ENCODE peak calls at places on chromosomes 4 and X, in ten cellular contexts. H is A549, R is right atrium auricular region, T is sigmoid colon, X is testis, S is fibroblast of lung, O is WERI-Rb-1, I is heart right ventricle, P is hepatocyte, F is cardiac muscle cell. D is an unnamed sample.

GRCh38 chr4:189206953-189207352 is 733.7 kb upstream of the FRG1 start:
- DNase-seq in S (peak), T (no peak), I (no peak), H (no peak), X (peak), O (no peak), P (no peak), R (no peak), F (no peak), D (no peak)

GRCh38 chr4:151561551-151562256 is 152.7 kb downstream of the FHIP1A start:
- DNase-seq in T (no peak), H (no peak), F (no peak), O (no peak), S (peak), P (no peak), R (no peak), X (no peak), I (no peak), D (no peak)

GRCh38 chrX:74890676-74891430 is 34.4 kb downstream of the NEXMIF start:
- DNase-seq in H (no peak), T (no peak), O (no peak), I (no peak), R (no peak), X (no peak), P (no peak), F (no peak), S (no peak), D (no peak)

GRCh38 chrX:46713672-46714487 is 45.0 kb downstream of the SLC9A7 start:
- DNase-seq in R (no peak), X (no peak), F (no peak), P (no peak), I (no peak), O (no peak), H (no peak), S (no peak), T (no peak), D (no peak)

GRCh38 chr4:112214397-112215264 is 17.0 kb upstream of the AP1AR start:
- DNase-seq in S (peak), R (no peak), P (peak), X (no peak), T (no peak), I (no peak), F (peak), O (no peak), H (peak), D (no peak)

GRCh38 chr4:86595426-86595805 is 1.3 kb downstream of the PTPN13 start:
- DNase-seq in F (peak), R (no peak), P (peak), X (peak), S (no peak), T (no peak), O (peak), I (no peak), H (no peak), D (no peak)

GRCh38 chr4:48227662-48228061 is 42.0 kb downstream of the TEC start:
- DNase-seq in P (no peak), F (no peak), I (no peak), S (no peak), O (no peak), T (no peak), X (no peak), H (no peak), R (no peak), D (no peak)

GRCh38 chr4:182478475-182478874 is 235.3 kb downstream of the TENM3 start:
- DNase-seq in O (no peak), T (no peak), P (peak), H (peak), X (no peak), R (no peak), F (peak), S (peak), I (no peak), D (no peak)

GRCh38 chr4:113958766-113959540 is 20.5 kb downstream of the ARSJ start:
- DNase-seq in I (no peak), P (peak), O (no peak), X (no peak), F (no peak), T (no peak), R (no peak), H (peak), S (peak), D (no peak)

GRCh38 chr4:140993969-140994459 is 139.3 kb downstream of the RNF150 start:
- DNase-seq in H (no peak), S (no peak), P (no peak), F (no peak), R (no peak), I (no peak), X (no peak), O (no peak), T (no peak), D (no peak)

GRCh38 chr4:17528526-17529165 is 13.7 kb downstream of the CLRN2 start:
- DNase-seq in X (no peak), S (no peak), H (no peak), I (no peak), F (no peak), O (no peak), R (no peak), P (no peak), T (no peak), D (no peak)

GRCh38 chr4:2834001-2834921 is 9.4 kb upstream of the ADD1 start:
- DNase-seq in T (peak), F (no peak), I (no peak), R (no peak), P (peak), X (no peak), S (no peak), O (no peak), H (no peak), D (no peak)

GRCh38 chrX:36957425-36958328 is 50.5 kb upstream of the FAM47C start:
- DNase-seq in X (no peak), S (no peak), O (no peak), R (no peak), F (peak), H (peak), P (peak), I (no peak), T (no peak), D (no peak)

GRCh38 chr4:173448103-173448502 is 49.2 kb upstream of the SCRG1 start:
- DNase-seq in P (no peak), F (no peak), R (no peak), X (peak), S (peak), I (no peak), T (peak), H (no peak), O (peak), D (no peak)

GRCh38 chrX:119488749-119489148 is 20.5 kb downstream of the SLC25A5 start:
- DNase-seq in T (peak), H (peak), I (peak), F (peak), X (peak), R (no peak), S (peak), P (peak), O (peak), D (no peak)

GRCh38 chr4:173990879-173991231 is 292.6 kb downstream of the FBXO8 start:
- DNase-seq in I (peak), F (peak), T (peak), O (peak), P (peak), S (peak), X (peak), R (peak), H (no peak), D (no peak)

GRCh38 chrX:20527458-20528099 is 260.9 kb upstream of the RPS6KA3 start:
- DNase-seq in I (peak), H (peak), S (peak), X (no peak), F (peak), T (no peak), P (peak), O (no peak), R (no peak), D (no peak)

GRCh38 chr4:15920723-15921591 is 17.6 kb downstream of the FGFBP1 start:
- DNase-seq in P (peak), I (no peak), H (peak), F (peak), O (no peak), R (peak), T (no peak), S (peak), X (no peak), D (no peak)

GRCh38 chr4:162954976-162955375 is 211.7 kb downstream of the NAF1 start:
- DNase-seq in H (no peak), F (no peak), T (no peak), I (no peak), R (no peak), S (no peak), O (no peak), X (no peak), P (no peak), D (no peak)

GRCh38 chr4:107902715-107903114 is 28.6 kb upstream of the CYP2U1 start:
- DNase-seq in F (no peak), H (no peak), X (no peak), O (no peak), S (no peak), R (no peak), P (no peak), I (no peak), T (no peak), D (no peak)

GRCh38 chr4:76856183-76856969 is 41.6 kb downstream of the SOWAHB start:
- DNase-seq in I (no peak), F (peak), T (no peak), P (peak), H (peak), R (no peak), O (no peak), S (peak), X (no peak), D (no peak)

GRCh38 chrX:48468247-48468671 is 1.8 kb downstream of the SLC38A5 start:
- DNase-seq in P (no peak), O (peak), X (no peak), F (no peak), R (no peak), I (no peak), S (no peak), T (peak), H (no peak), D (no peak)
- H3K27ac ChIP-seq in P (no peak), O (peak), X (no peak), F (no peak), R (no peak), I (no peak), S (no peak), T (no peak), H (no peak), D (no peak)

DNA sequence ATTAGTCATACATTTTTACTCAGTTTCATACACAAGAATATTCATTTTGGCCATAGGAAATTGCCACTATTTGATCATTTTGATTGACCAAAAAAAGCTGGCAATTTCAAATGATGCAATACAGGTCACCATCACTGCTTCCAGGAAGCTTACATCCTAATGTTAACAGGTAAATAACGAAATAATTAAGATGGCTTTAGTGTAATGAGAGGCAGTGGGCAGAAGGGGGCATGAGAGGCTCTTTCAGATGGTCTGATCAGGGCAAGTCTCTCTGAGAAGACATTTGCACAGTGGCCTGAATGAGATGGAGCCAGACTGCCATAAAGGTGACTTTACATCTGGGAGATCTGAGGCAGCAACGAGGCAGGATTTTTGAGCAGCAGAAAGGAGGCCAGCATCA is 170.7 kb downstream of the SLIT2 start:
- DNase-seq in P (peak), F (peak), I (peak), O (peak), T (peak), S (peak), H (peak), X (peak), R (no peak), D (no peak)
- TF ChIP-seq CTCF in P (peak), F (peak), I (peak), O (peak), T (peak), S (peak), H (peak), X (peak), R (peak), D (no peak)

GRCh38 chr4:27360651-27361347 is 500.2 kb downstream of the STIM2 start:
- DNase-seq in I (peak), R (no peak), F (no peak), X (no peak), H (no peak), O (no peak), T (peak), P (peak), S (no peak), D (no peak)
- H3K27ac ChIP-seq in I (no peak), R (no peak), F (no peak), X (no peak), H (no peak), O (no peak), T (peak), P (no peak), S (no peak), D (no peak)

GRCh38 chr4:36244257-36245084 is at the start of gene ARAP2:
- DNase-seq in X (peak), F (peak), R (peak), I (peak), S (peak), H (peak), P (peak), T (peak), O (peak), D (no peak)
- TF ChIP-seq CTCF in X (no peak), F (no peak), R (no peak), I (no peak), S (no peak), H (no peak), P (peak), T (no peak), O (no peak), D (no peak)

GRCh38 chr4:183506389-183506735 is 1.5 kb downstream of the ING2 start:
- DNase-seq in O (no peak), I (no peak), X (no peak), P (no peak), H (no peak), F (no peak), T (no peak), S (no peak), R (no peak), D (no peak)
- H3K27ac ChIP-seq in O (peak), I (peak), X (peak), P (peak), H (peak), F (no peak), T (peak), S (peak), R (peak), D (peak)

DNA sequence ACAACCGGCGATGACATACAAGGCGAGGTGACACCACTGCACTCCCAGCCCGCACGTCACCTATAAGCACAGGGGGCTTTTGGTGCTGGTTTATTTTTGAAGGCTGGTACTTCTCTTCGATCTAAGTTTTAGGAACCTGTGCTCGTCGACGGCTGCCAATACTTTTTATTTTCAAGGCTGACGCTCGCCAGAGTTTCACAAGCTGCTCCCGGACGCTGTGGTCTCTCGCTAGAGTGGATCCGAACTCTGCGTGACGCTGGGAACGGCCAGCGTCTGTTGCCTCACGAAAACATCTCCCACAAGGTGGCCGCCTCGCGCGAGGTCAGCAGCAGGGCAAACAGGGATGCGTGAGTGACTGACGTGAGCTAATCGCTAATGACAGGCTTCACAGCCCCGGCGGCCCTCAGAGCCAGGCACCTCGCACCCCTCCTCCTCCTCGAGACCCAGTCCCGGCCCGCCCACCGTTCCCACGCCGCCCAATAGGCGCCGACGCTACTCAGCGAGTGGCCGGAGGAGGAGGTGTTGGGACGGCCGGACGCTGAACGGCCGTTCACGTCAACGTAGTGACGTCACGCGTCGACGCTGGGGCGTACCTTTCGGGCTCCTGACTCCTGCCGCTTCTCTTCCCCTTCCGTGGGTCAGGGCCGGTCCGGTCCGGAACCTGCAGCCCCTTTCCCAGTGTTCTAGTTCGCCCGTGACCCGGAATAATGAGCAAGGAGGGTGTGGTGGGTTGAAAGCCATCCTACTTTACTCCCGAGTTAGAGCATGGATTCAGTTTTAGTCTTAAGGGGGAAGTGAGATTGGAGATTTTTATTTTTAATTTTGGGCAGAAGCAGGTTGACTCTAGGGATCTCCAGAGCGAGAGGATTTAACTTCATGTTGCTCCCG is at the start of gene CLCN3:
- DNase-seq in H (peak), S (peak), I (peak), P (peak), O (peak), T (peak), R (peak), X (peak), F (peak), D (peak)
- TF ChIP-seq CTCF in H (no peak), S (no peak), I (peak), P (no peak), O (peak), T (no peak), R (no peak), X (peak), F (no peak), D (no peak)

D was measured in coronary artery.